ENCODE peak calls at places on chromosomes 11 and 22, in ten cellular contexts. E is bronchial epithelial cell; O is uterus; T is pancreas; X is HCT116; B is NB4; Q is astrocyte of the spinal cord; S is CD8-positive, alpha-beta T cell; R is GM12865; L is CD4-positive, CD25-positive, alpha-beta regulatory T cell. A is an unnamed sample.

GRCh38 chr11:128688896-128689546 is 4.9 kb upstream of the FLI1 start:
- DNase-seq in T (no peak), R (no peak), L (no peak), X (no peak), E (no peak), Q (no peak), S (no peak), O (no peak), B (no peak), A (no peak)

GRCh38 chr11:12473366-12473765 is 96.0 kb downstream of the PARVA start:
- DNase-seq in X (no peak), R (no peak), L (no peak), S (no peak), B (no peak), T (no peak), O (no peak), Q (no peak), E (no peak), A (no peak)

GRCh38 chr11:38005597-38005996 is 1407.6 kb upstream of the RAG2 start:
- DNase-seq in E (no peak), X (no peak), B (no peak), O (no peak), R (no peak), L (no peak), S (no peak), Q (peak), T (no peak), A (peak)

GRCh38 chr11:112631333-112631732 is 329.9 kb upstream of the NCAM1 start:
- DNase-seq in B (no peak), O (no peak), E (no peak), X (no peak), Q (no peak), T (no peak), S (no peak), R (peak), L (no peak), A (no peak)

GRCh38 chr22:44424867-44425351 is 73.1 kb downstream of the RTL6 start:
- DNase-seq in E (no peak), Q (no peak), R (no peak), X (no peak), L (no peak), S (no peak), T (no peak), B (no peak), O (no peak), A (no peak)

GRCh38 chr11:14672635-14673034 is 29.0 kb downstream of the PDE3B start:
- DNase-seq in R (no peak), E (peak), T (no peak), B (no peak), O (no peak), S (no peak), X (no peak), L (no peak), Q (peak), A (peak)

GRCh38 chr11:23211221-23211620 is 350.9 kb upstream of the CCDC179 start:
- DNase-seq in E (peak), L (no peak), S (no peak), R (no peak), Q (peak), T (no peak), O (no peak), X (no peak), B (no peak), A (no peak)

GRCh38 chr11:73981051-73981805 is 1.4 kb downstream of the UCP2 start:
- DNase-seq in Q (no peak), O (no peak), E (no peak), B (peak), X (no peak), S (no peak), T (no peak), L (no peak), R (no peak), A (no peak)

GRCh38 chr22:26660961-26661578 is 3.7 kb downstream of the MIAT start:
- DNase-seq in Q (no peak), R (no peak), T (no peak), E (peak), X (no peak), O (no peak), B (no peak), S (no peak), L (no peak), A (no peak)

GRCh38 chr11:130522284-130522961 is 74.0 kb downstream of the ADAMTS15 start:
- DNase-seq in E (peak), X (peak), L (no peak), S (no peak), Q (peak), T (peak), B (no peak), O (peak), R (no peak), A (peak)

GRCh38 chr22:23277583-23278295 is 97.4 kb downstream of the BCR start:
- DNase-seq in O (no peak), L (no peak), E (no peak), Q (no peak), R (no peak), T (no peak), X (no peak), B (no peak), S (no peak), A (no peak)

GRCh38 chr22:23130697-23131096 is 11.1 kb downstream of the RSPH14 start:
- DNase-seq in T (no peak), L (no peak), O (no peak), E (no peak), Q (no peak), S (no peak), X (no peak), B (no peak), R (no peak), A (no peak)

GRCh38 chr11:131694526-131695424 is 324.4 kb downstream of the NTM start:
- DNase-seq in S (peak), X (peak), L (peak), O (peak), Q (peak), E (peak), B (peak), T (peak), R (peak), A (peak)
- H3K4me3 ChIP-seq in S (no peak), X (no peak), L (no peak), O (no peak), Q (peak), E (no peak), B (no peak), T (no peak), R (no peak), A (peak)

GRCh38 chr22:21014202-21015050 is 539 bp upstream of the P2RX6 start:
- DNase-seq in B (peak), X (peak), Q (peak), R (peak), L (peak), S (peak), E (peak), T (peak), O (peak), A (peak)
- H3K4me3 ChIP-seq in B (peak), X (peak), Q (peak), R (peak), L (peak), S (peak), E (peak), T (no peak), O (peak), A (peak)

GRCh38 chr11:119366690-119367620 is 14.5 kb downstream of the USP2 start:
- DNase-seq in Q (no peak), E (no peak), X (no peak), O (peak), T (no peak), L (no peak), B (no peak), R (no peak), S (no peak), A (no peak)

GRCh38 chr11:119368121-119369034 is 13.1 kb downstream of the USP2 start:
- DNase-seq in T (peak), O (peak), L (no peak), E (no peak), Q (no peak), B (peak), S (no peak), X (no peak), R (no peak), A (no peak)

GRCh38 chr11:119365071-119365591 is 16.4 kb downstream of the USP2 start:
- DNase-seq in E (no peak), B (no peak), X (no peak), T (no peak), S (no peak), Q (no peak), R (no peak), O (peak), L (no peak), A (no peak)

GRCh38 chr11:119369035-119369925 is 12.2 kb downstream of the USP2 start:
- DNase-seq in L (no peak), X (no peak), Q (no peak), O (no peak), R (no peak), S (no peak), T (no peak), B (no peak), E (no peak), A (no peak)

DNA sequence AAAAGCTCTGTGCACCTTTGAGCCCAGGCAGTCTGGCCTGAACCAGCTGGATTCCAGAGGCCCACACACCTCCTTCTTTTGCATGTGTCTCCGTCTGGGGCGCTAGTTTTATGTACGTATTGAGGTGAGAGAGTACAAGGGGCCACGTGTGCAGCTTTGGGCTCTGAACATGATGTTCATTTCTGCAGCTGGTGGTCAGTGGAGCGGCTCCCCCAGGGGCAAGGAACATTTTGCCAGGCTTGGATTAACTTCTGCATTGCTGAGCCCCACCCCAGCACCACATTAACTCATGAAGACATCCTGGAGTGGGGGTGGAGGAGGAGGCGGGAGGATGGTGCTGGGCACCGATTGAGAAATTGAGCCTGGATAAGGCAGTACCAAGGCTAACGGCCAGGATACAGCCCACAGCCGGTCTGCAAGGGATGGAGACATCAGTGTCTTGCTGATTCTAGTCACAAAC is 13.8 kb downstream of the USP2 start:
- DNase-seq in R (no peak), O (peak), E (no peak), S (no peak), T (no peak), Q (no peak), X (no peak), L (no peak), B (peak), A (no peak)
- H3K4me3 ChIP-seq in R (no peak), O (no peak), E (no peak), S (no peak), T (no peak), Q (no peak), X (no peak), L (no peak), B (no peak), A (no peak)

DNA sequence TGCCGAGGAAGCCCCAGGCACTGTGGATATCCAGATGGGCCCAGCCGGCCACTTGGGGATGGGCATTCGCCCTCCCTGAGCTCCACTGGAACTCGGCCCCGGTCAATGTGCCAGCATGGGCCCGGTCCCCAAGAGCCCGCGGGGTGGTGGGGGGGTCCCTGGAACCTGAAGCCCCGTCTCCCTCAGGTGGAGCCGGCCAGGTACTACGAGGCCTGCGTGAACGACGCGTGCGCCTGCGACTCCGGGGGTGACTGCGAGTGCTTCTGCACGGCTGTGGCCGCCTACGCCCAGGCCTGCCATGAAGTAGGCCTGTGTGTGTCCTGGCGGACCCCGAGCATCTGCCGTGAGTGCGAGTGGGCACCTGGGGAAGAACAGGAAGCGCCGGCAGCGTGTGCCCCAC is 21.2 kb downstream of the MUC5AC start:
- DNase-seq in T (no peak), S (no peak), B (no peak), R (no peak), Q (no peak), O (no peak), E (no peak), L (no peak), X (no peak), A (no peak)
- H3K4me3 ChIP-seq in T (no peak), S (no peak), B (no peak), R (no peak), Q (no peak), O (no peak), E (no peak), L (no peak), X (no peak), A (no peak)

DNA sequence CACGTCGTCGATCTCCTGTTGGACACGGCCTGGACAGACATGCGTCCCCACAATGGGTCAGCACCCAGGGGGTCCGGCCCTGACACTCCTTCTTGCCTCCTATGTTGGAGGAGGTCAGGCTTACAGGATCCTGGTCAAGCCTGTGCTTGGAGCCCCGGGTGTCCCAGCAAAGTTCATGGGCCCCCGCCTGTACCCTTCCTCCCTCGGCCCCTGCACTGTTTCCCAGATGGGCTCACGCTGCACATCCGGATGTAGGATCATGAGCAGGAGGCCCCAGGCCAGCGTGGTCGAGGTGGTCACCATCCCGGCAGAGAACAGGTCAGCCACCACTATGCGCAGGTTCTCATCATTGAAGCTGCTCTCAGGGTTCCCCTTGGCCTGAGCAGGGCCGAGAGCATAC is 3.0 kb downstream of the CYP2D6 start:
- DNase-seq in Q (no peak), T (no peak), B (no peak), R (no peak), E (no peak), S (no peak), L (no peak), X (no peak), O (no peak), A (no peak)
- H3K4me3 ChIP-seq in Q (no peak), T (no peak), B (no peak), R (no peak), E (no peak), S (no peak), L (no peak), X (no peak), O (no peak), A (no peak)

GRCh38 chr11:121416909-121417567 is 35.1 kb upstream of the SORL1 start:
- DNase-seq in S (peak), B (peak), R (peak), X (no peak), O (peak), E (peak), L (no peak), Q (peak), T (peak), A (peak)
- H3K4me3 ChIP-seq in S (no peak), B (no peak), R (no peak), X (no peak), O (no peak), E (no peak), L (no peak), Q (no peak), T (no peak), A (no peak)

GRCh38 chr11:131710511-131710910 is 340.1 kb downstream of the NTM start:
- DNase-seq in B (no peak), L (no peak), S (no peak), T (no peak), Q (peak), X (no peak), R (no peak), O (no peak), E (peak), A (no peak)
- H3K4me3 ChIP-seq in B (no peak), L (no peak), S (no peak), T (no peak), Q (no peak), X (no peak), R (no peak), O (no peak), E (no peak), A (no peak)